ENCODE peak calls at places on chromosomes 6 and 20, in nine cellular contexts. P, J, Q, Z, Y, T, U, C and N are unnamed samples.

GRCh38 chr20:53805895-53806384 is 212.3 kb upstream of the ZNF217 start:
- DNase-seq in Y (no peak), T (no peak), J (peak), Q (no peak), C (no peak), P (no peak), U (no peak), Z (no peak), N (peak)

GRCh38 chr20:62991196-62991807 is 15.5 kb downstream of the BHLHE23 start:
- DNase-seq in U (no peak), J (no peak), P (no peak), C (no peak), Y (no peak), Z (no peak), T (no peak), Q (no peak), N (no peak)

GRCh38 chr6:35297541-35298481 is at the start of gene DEF6:
- DNase-seq in Z (peak), C (peak), T (peak), U (peak), Y (peak), P (no peak), J (peak), Q (peak), N (no peak)

GRCh38 chr6:71410164-71410566 is 121.6 kb downstream of the OGFRL1 start:
- DNase-seq in C (no peak), T (no peak), J (no peak), Q (no peak), Z (no peak), U (no peak), P (no peak), Y (no peak), N (no peak)

GRCh38 chr6:100663219-100663863 is 198.6 kb upstream of the SIM1 start:
- DNase-seq in U (no peak), T (no peak), P (peak), C (no peak), Z (no peak), J (no peak), Y (no peak), Q (no peak), N (peak)

GRCh38 chr6:117338567-117338966 is 73.2 kb downstream of the VGLL2 start:
- DNase-seq in C (no peak), J (no peak), Z (no peak), Q (no peak), Y (no peak), T (no peak), U (no peak), P (no peak), N (no peak)

GRCh38 chr6:166465671-166466087 is 82.9 kb upstream of the MPC1 start:
- DNase-seq in P (no peak), T (no peak), Y (peak), J (no peak), C (no peak), Z (no peak), U (no peak), Q (no peak), N (peak)

GRCh38 chr6:108714012-108714773 is 134.0 kb upstream of the ARMC2 start:
- DNase-seq in Z (no peak), U (no peak), Q (no peak), Y (peak), T (no peak), J (peak), C (no peak), P (no peak), N (no peak)

GRCh38 chr6:887583-888235 is 194.8 kb upstream of the EXOC2 start:
- DNase-seq in Z (no peak), P (no peak), U (no peak), Y (no peak), J (no peak), Q (no peak), C (no peak), T (no peak), N (no peak)

GRCh38 chr6:122799916-122800701 is 11.1 kb downstream of the SMPDL3A start:
- DNase-seq in Y (peak), Z (no peak), J (no peak), P (no peak), T (no peak), C (no peak), U (no peak), Q (no peak), N (no peak)

GRCh38 chr20:25565578-25566157 is 19.7 kb downstream of the NINL start:
- DNase-seq in J (no peak), T (no peak), Y (no peak), C (no peak), U (no peak), Q (no peak), P (no peak), Z (no peak), N (no peak)

GRCh38 chr6:692356-692851 is 535 bp downstream of the EXOC2 start:
- DNase-seq in J (peak), P (no peak), Q (no peak), Y (peak), T (peak), U (peak), Z (peak), C (peak), N (no peak)

GRCh38 chr20:44068780-44069191 is 118.2 kb downstream of the JPH2 start:
- DNase-seq in Y (no peak), Z (no peak), U (no peak), J (peak), C (no peak), P (no peak), Q (no peak), T (no peak), N (no peak)

GRCh38 chr6:108157234-108157971 is 8.4 kb upstream of the NR2E1 start:
- DNase-seq in C (no peak), P (no peak), Q (no peak), J (no peak), Y (no peak), T (no peak), Z (no peak), U (peak), N (no peak)

GRCh38 chr6:42387336-42387735 is 64.4 kb downstream of the TRERF1 start:
- DNase-seq in Y (no peak), T (no peak), Z (no peak), U (no peak), P (no peak), Q (no peak), C (peak), J (no peak), N (peak)

GRCh38 chr6:14921878-14922277 is 324.0 kb upstream of the JARID2 start:
- DNase-seq in P (no peak), U (no peak), J (no peak), Z (no peak), Y (peak), Q (no peak), C (no peak), T (no peak), N (no peak)

GRCh38 chr6:324729-325125 is 32.4 kb downstream of the DUSP22 start:
- DNase-seq in P (no peak), U (no peak), Z (no peak), Q (no peak), T (no peak), J (no peak), C (no peak), Y (no peak), N (no peak)

GRCh38 chr6:54717849-54718455 is 128.6 kb upstream of the FAM83B start:
- DNase-seq in C (peak), Z (peak), Y (peak), P (no peak), U (peak), T (peak), J (peak), Q (no peak), N (no peak)

GRCh38 chr6:160510199-160510598 is 153.9 kb downstream of the LPA start:
- DNase-seq in T (no peak), U (no peak), Z (no peak), P (no peak), C (no peak), Y (no peak), Q (no peak), J (no peak), N (no peak)

GRCh38 chr20:50116368-50116999 is 3.5 kb upstream of the UBE2V1 start:
- DNase-seq in J (no peak), Y (no peak), Z (no peak), T (no peak), C (no peak), P (no peak), Q (no peak), U (no peak), N (no peak)

GRCh38 chr20:8631271-8631670 is 437.6 kb upstream of the PLCB4 start:
- DNase-seq in P (no peak), Z (no peak), U (no peak), T (no peak), J (no peak), C (no peak), Q (no peak), Y (no peak), N (no peak)

GRCh38 chr20:3167738-3168078 is 5.6 kb downstream of the LZTS3 start:
- DNase-seq in Y (no peak), Q (no peak), Z (no peak), T (no peak), J (no peak), C (no peak), P (no peak), U (no peak), N (no peak)

GRCh38 chr6:23002044-23002619 is 432.8 kb downstream of the HDGFL1 start:
- DNase-seq in P (no peak), J (no peak), Y (no peak), Z (no peak), Q (peak), U (no peak), C (no peak), T (no peak), N (no peak)

GRCh38 chr6:154773610-154774089 is 40.4 kb downstream of the SCAF8 start:
- DNase-seq in Z (no peak), U (no peak), C (no peak), J (no peak), P (no peak), Q (no peak), T (no peak), Y (no peak), N (no peak)

GRCh38 chr20:25259788-25260254 is 11.9 kb downstream of the PYGB start:
- DNase-seq in J (no peak), Q (no peak), U (no peak), C (no peak), P (no peak), T (no peak), Y (no peak), Z (no peak), N (no peak)

GRCh38 chr20:39661833-39662232 is 699.7 kb downstream of the DHX35 start:
- DNase-seq in U (no peak), T (no peak), C (no peak), Q (no peak), Z (no peak), J (no peak), Y (no peak), P (peak), N (no peak)

GRCh38 chr6:137223370-137224131 is 4.4 kb upstream of the IFNGR1 start:
- DNase-seq in J (no peak), P (no peak), T (no peak), Q (no peak), U (no peak), C (no peak), Z (no peak), Y (peak), N (no peak)

GRCh38 chr6:45423111-45423900 is 45.6 kb upstream of the SUPT3H start:
- DNase-seq in U (peak), J (peak), C (no peak), Q (no peak), P (no peak), Z (peak), Y (no peak), T (no peak), N (no peak)

GRCh38 chr6:52570291-52570700 is 6.6 kb downstream of the TRAM2 start:
- DNase-seq in Y (peak), T (no peak), Z (no peak), P (no peak), C (no peak), Q (no peak), U (no peak), J (no peak), N (no peak)

GRCh38 chr6:44556046-44556445 is 168.5 kb downstream of the CDC5L start:
- DNase-seq in Q (no peak), Y (peak), U (no peak), P (no peak), T (peak), C (no peak), Z (no peak), J (no peak), N (no peak)

GRCh38 chr6:26554669-26555504 is 16.7 kb downstream of the HMGN4 start:
- DNase-seq in Q (no peak), T (no peak), P (no peak), Y (no peak), C (peak), Z (peak), J (peak), U (peak), N (peak)

GRCh38 chr20:49404461-49404860 is 78.0 kb downstream of the KCNB1 start:
- DNase-seq in J (no peak), T (no peak), U (no peak), Y (no peak), P (no peak), Z (no peak), C (no peak), Q (no peak), N (no peak)

GRCh38 chr20:4844325-4844724 is 122.6 kb downstream of the PRND start:
- DNase-seq in P (no peak), Q (no peak), J (no peak), T (no peak), C (no peak), Y (no peak), U (no peak), Z (no peak), N (no peak)

GRCh38 chr20:18543216-18543615 is 24.0 kb upstream of the SMIM26 start:
- DNase-seq in U (no peak), P (no peak), Q (no peak), J (no peak), C (no peak), Z (no peak), Y (no peak), T (no peak), N (no peak)

GRCh38 chr20:63778034-63778752 is 38.6 kb downstream of the SLC2A4RG start:
- DNase-seq in P (no peak), T (no peak), J (no peak), Z (no peak), Y (no peak), C (no peak), U (no peak), Q (no peak), N (no peak)

GRCh38 chr6:10369896-10370295 is 45.0 kb downstream of the TFAP2A start:
- DNase-seq in Q (no peak), C (no peak), J (no peak), Y (no peak), P (no peak), T (no peak), Z (no peak), U (no peak), N (no peak)

GRCh38 chr6:84645563-84646266 is 118.7 kb downstream of the TBX18 start:
- DNase-seq in P (no peak), C (no peak), T (no peak), J (no peak), Q (no peak), Y (no peak), U (no peak), Z (no peak), N (no peak)